ENCODE peak calls at places on chromosomes 1 and 21, in six cellular contexts. C is IMR-90, I is H9, J is mesenchymal stem cell, B is H1, P is trophoblast cell. F is an unnamed sample.

GRCh38 chr1:63323866-63324778 is 1.8 kb downstream of the FOXD3 start:
- DNase-seq in I (peak; percentile 31), B (peak; percentile 67), P (peak; percentile 67), C (no peak), J (no peak), F (peak; percentile 20)

GRCh38 chr1:151145158-151146071 is 1.0 kb downstream of the SEMA6C start:
- DNase-seq in J (peak; percentile 46), P (no peak), I (no peak), B (peak; percentile 77), C (no peak), F (no peak)

GRCh38 chr1:110880708-110881374 is 7.9 kb downstream of the CD53 start:
- DNase-seq in B (no peak), I (no peak), J (no peak), P (no peak), C (no peak), F (no peak)

GRCh38 chr1:109307363-109308021 is 681 bp upstream of the MYBPHL start:
- DNase-seq in C (no peak), J (peak; percentile 33), P (no peak), I (no peak), B (no peak), F (peak; percentile 23)

GRCh38 chr1:26277719-26278118 is 2.2 kb upstream of the SH3BGRL3 start:
- DNase-seq in B (no peak), I (no peak), P (no peak), J (no peak), C (no peak), F (no peak)

GRCh38 chr1:53902235-53902920 is 8.4 kb downstream of the DIO1 start:
- DNase-seq in I (no peak), B (no peak), J (peak; percentile 31), P (no peak), C (no peak), F (no peak)

GRCh38 chr1:23980725-23981063 is 567 bp upstream of the SRSF10 start:
- DNase-seq in C (peak; percentile 64), J (peak; percentile 54), B (peak; percentile 53), I (peak; percentile 44), P (peak; percentile 28), F (no peak)

GRCh38 chr1:28374297-28374696 is 4.8 kb downstream of the PHACTR4 start:
- DNase-seq in J (no peak), P (no peak), I (no peak), C (peak; percentile 82), B (no peak), F (no peak)

GRCh38 chr1:40232444-40232843 is 15.3 kb upstream of the TMCO2 start:
- DNase-seq in J (no peak), I (no peak), B (no peak), P (no peak), C (no peak), F (no peak)

GRCh38 chr1:51535006-51535592 is 16.0 kb upstream of the EPS15 start:
- DNase-seq in P (peak; percentile 11), J (peak; percentile 66), I (peak; percentile 54), B (peak; percentile 54), C (peak; percentile 68), F (peak; percentile 21)

GRCh38 chr1:169853335-169853734 is 40.4 kb downstream of the SCYL3 start:
- DNase-seq in C (no peak), I (no peak), P (no peak), B (no peak), J (no peak), F (no peak)

GRCh38 chr21:34881894-34882371 is 167.2 kb downstream of the RUNX1 start:
- DNase-seq in J (peak; percentile 79), C (peak; percentile 92), I (no peak), P (peak; percentile 46), B (no peak), F (no peak)

GRCh38 chr1:233828480-233828879 is 76.0 kb upstream of the SLC35F3 start:
- DNase-seq in B (no peak), J (no peak), C (no peak), P (no peak), I (no peak), F (no peak)

GRCh38 chr1:29679316-29679715 is 443.0 kb downstream of the PTPRU start:
- DNase-seq in I (peak; percentile 8), C (no peak), P (no peak), J (no peak), B (no peak), F (no peak)

GRCh38 chr1:194829492-194829891 is 1643.1 kb upstream of the B3GALT2 start:
- DNase-seq in J (no peak), C (peak; percentile 16), P (no peak), I (no peak), B (no peak), F (no peak)

GRCh38 chr1:228343211-228343661 is 63.4 kb downstream of the TRIM11 start:
- DNase-seq in C (no peak), J (no peak), I (peak; percentile 21), P (no peak), B (peak; percentile 35), F (no peak)

GRCh38 chr21:45060675-45061311 is 13.6 kb upstream of the ADARB1 start:
- DNase-seq in I (no peak), J (no peak), C (no peak), P (no peak), B (no peak), F (no peak)

GRCh38 chr1:53182111-53182593 is 14.5 kb upstream of the CPT2 start:
- DNase-seq in C (peak; percentile 67), I (peak; percentile 77), J (peak; percentile 67), B (peak; percentile 95), P (peak; percentile 80), F (peak; percentile 86)

GRCh38 chr1:84168783-84169182 is 24.7 kb downstream of the PRKACB start:
- DNase-seq in C (no peak), P (no peak), J (no peak), I (no peak), B (no peak), F (no peak)
- H4K91ac ChIP-seq in C (no peak overlapping the region), P (no peak overlapping the region), J (no peak overlapping the region), I (no peak overlapping the region), B (no peak overlapping the region), F (no peak overlapping the region)

GRCh38 chr1:19133360-19133759 is 76.7 kb downstream of the UBR4 start:
- DNase-seq in C (no peak), I (no peak), B (no peak), P (no peak), J (no peak), F (no peak)

GRCh38 chr1:19123837-19124236 is 86.2 kb downstream of the UBR4 start:
- DNase-seq in C (no peak), I (no peak), P (no peak), B (no peak), J (no peak), F (no peak)

GRCh38 chr1:19130476-19130875 is 79.6 kb downstream of the UBR4 start:
- DNase-seq in C (no peak), B (no peak), J (no peak), I (no peak), P (no peak), F (no peak)

GRCh38 chr1:19124273-19124672 is 85.8 kb downstream of the UBR4 start:
- DNase-seq in I (no peak), P (no peak), J (no peak), B (no peak), C (no peak), F (no peak)

GRCh38 chr1:19128965-19129514 is 81.0 kb downstream of the UBR4 start:
- DNase-seq in P (no peak), B (no peak), J (no peak), C (no peak), I (no peak), F (no peak)
- H4K91ac ChIP-seq in P (no peak overlapping the region), B (no peak overlapping the region), J (no peak overlapping the region), C (no peak overlapping the region), I (no peak overlapping the region), F (no peak overlapping the region)

GRCh38 chr1:207319207-207319606 is 2.3 kb upstream of the CD55 start:
- DNase-seq in P (no peak), C (no peak), J (no peak), B (no peak), I (no peak), F (no peak)

GRCh38 chr1:207316141-207316540 is 5.3 kb upstream of the CD55 start:
- DNase-seq in P (peak; percentile 92), C (no peak), I (no peak), J (no peak), B (no peak), F (no peak)

GRCh38 chr1:207318072-207318619 is 3.3 kb upstream of the CD55 start:
- DNase-seq in I (no peak), B (no peak), J (no peak), C (no peak), P (no peak), F (no peak)

GRCh38 chr1:207316622-207317510 is 4.6 kb upstream of the CD55 start:
- DNase-seq in B (no peak), J (peak; percentile 36), I (peak; percentile 43), P (peak; percentile 100), C (peak; percentile 10), F (no peak)

GRCh38 chr1:207317561-207317960 is 3.9 kb upstream of the CD55 start:
- DNase-seq in P (no peak), B (no peak), C (no peak), I (no peak), J (no peak), F (no peak)
- H4K91ac ChIP-seq in P (no peak overlapping the region), B (no peak overlapping the region), C (no peak overlapping the region), I (no peak overlapping the region), J (no peak overlapping the region), F (no peak overlapping the region)

GRCh38 chr1:8204823-8205222 is 113.1 kb upstream of the SLC45A1 start:
- DNase-seq in P (no peak), C (no peak), J (no peak), I (no peak), B (no peak), F (no peak)
- H4K91ac ChIP-seq in P (no peak overlapping the region), C (peak overlapping the region; percentile 98), J (no peak overlapping the region), I (no peak overlapping the region), B (no peak overlapping the region), F (no peak overlapping the region)

GRCh38 chr1:247269075-247269580 is 13.3 kb downstream of the VN1R5 start:
- DNase-seq in B (no peak), C (no peak), I (no peak), P (no peak), J (no peak), F (no peak)
- H4K91ac ChIP-seq in B (no peak overlapping the region), C (no peak overlapping the region), I (no peak overlapping the region), P (no peak overlapping the region), J (no peak overlapping the region), F (no peak overlapping the region)

GRCh38 chr1:152189657-152190442 is 30.8 kb upstream of the RPTN start:
- DNase-seq in I (peak; percentile 44), J (peak; percentile 10), B (peak; percentile 54), C (peak; percentile 38), P (peak; percentile 72), F (peak; percentile 11)
- H4K91ac ChIP-seq in I (no peak overlapping the region), J (no peak overlapping the region), B (no peak overlapping the region), C (no peak overlapping the region), P (no peak overlapping the region), F (no peak overlapping the region)

DNA sequence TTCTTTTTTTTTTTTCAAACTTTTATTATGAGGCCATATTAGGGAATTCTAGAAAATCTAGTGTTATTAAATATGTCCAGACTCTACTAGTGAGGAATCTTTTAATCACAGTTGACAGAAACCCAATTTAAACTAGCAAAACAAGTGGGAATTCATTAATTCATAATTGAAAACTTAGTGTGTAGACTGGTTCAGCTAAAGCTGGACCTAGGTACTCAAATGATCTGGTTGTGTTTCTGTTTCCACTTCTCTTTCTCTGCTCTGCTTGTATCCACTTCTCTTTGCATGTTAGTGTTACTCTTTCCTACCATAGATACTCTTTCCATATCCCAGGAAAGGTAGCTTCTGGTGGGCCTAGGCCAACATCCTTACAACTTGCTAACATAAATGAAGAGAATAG is 81.2 kb upstream of the HIVEP3 start:
- DNase-seq in I (no peak), C (no peak), P (no peak), B (no peak), J (no peak), F (no peak)
- H4K91ac ChIP-seq in I (no peak overlapping the region), C (no peak overlapping the region), P (no peak overlapping the region), B (no peak overlapping the region), J (no peak overlapping the region), F (no peak overlapping the region)